ENCODE peak calls at places on chromosomes 3 and 15, in seven cellular contexts. G, T, O, J, B, F and Z are unnamed samples.

GRCh38 chr15:40906947-40907802 is 12.9 kb downstream of the VPS18 start:
- DNase-seq in G (peak; percentile 29), T (no peak), O (no peak), J (peak; percentile 61), B (peak; percentile 88), F (no peak), Z (no peak)

GRCh38 chr3:128807186-128807830 is 72.1 kb upstream of the ACAD9 start:
- DNase-seq in G (no peak), T (no peak), O (no peak), J (no peak), B (no peak), F (no peak), Z (no peak)

GRCh38 chr15:22811640-22812039 is 25.2 kb downstream of the NIPA1 start:
- DNase-seq in G (peak; percentile 59), T (no peak), O (peak; percentile 66), J (no peak), B (no peak), F (no peak), Z (no peak)

GRCh38 chr3:84755860-84756259 is 202.9 kb upstream of the CADM2 start:
- DNase-seq in G (no peak), T (peak; percentile 26), O (no peak), J (no peak), B (no peak), F (no peak), Z (no peak)

GRCh38 chr3:147701195-147701594 is 292.0 kb downstream of the ZIC1 start:
- DNase-seq in G (no peak), T (no peak), O (no peak), J (no peak), B (no peak), F (no peak), Z (no peak)

GRCh38 chr3:188149587-188149986 is 4.4 kb upstream of the LPP start:
- DNase-seq in G (no peak), T (no peak), O (no peak), J (no peak), B (no peak), F (no peak), Z (no peak)

GRCh38 chr15:85168642-85169173 is 187.1 kb downstream of the PDE8A start:
- DNase-seq in G (peak; percentile 77), T (no peak), O (no peak), J (no peak), B (no peak), F (peak; percentile 55), Z (peak; percentile 85)

GRCh38 chr3:194112120-194113106 is 23.5 kb upstream of the HES1 start:
- DNase-seq in G (peak; percentile 92), T (no peak), O (no peak), J (no peak), B (no peak), F (peak; percentile 72), Z (no peak)

GRCh38 chr3:127005864-127006500 is 23.1 kb downstream of the PLXNA1 start:
- DNase-seq in G (peak; percentile 13), T (no peak), O (no peak), J (no peak), B (no peak), F (no peak), Z (no peak)

GRCh38 chr3:134483195-134483890 is 2.4 kb downstream of the ANAPC13 start:
- DNase-seq in G (peak; percentile 65), T (no peak), O (no peak), J (no peak), B (no peak), F (no peak), Z (no peak)

GRCh38 chr3:108462899-108463298 is 47.5 kb downstream of the MYH15 start:
- DNase-seq in G (peak; percentile 31), T (no peak), O (no peak), J (no peak), B (no peak), F (no peak), Z (no peak)

GRCh38 chr3:139198929-139199328 is 144.9 kb upstream of the MRPS22 start:
- DNase-seq in G (peak; percentile 6), T (no peak), O (no peak), J (no peak), B (no peak), F (no peak), Z (peak; percentile 55)

GRCh38 chr3:7875858-7876442 is 625.7 kb upstream of the LMCD1 start:
- DNase-seq in G (no peak), T (no peak), O (no peak), J (no peak), B (no peak), F (no peak), Z (no peak)

GRCh38 chr15:62766599-62766998 is 275.9 kb upstream of the TPM1 start:
- DNase-seq in G (no peak), T (no peak), O (no peak), J (no peak), B (no peak), F (no peak), Z (no peak)
- H3K27ac ChIP-seq in G (no peak overlapping the region), T (no peak overlapping the region), O (no peak overlapping the region), J (no peak overlapping the region), B (no peak overlapping the region), F (no peak overlapping the region), Z (no peak overlapping the region)

GRCh38 chr3:9884555-9885165 is 4.6 kb upstream of the CIDEC start:
- DNase-seq in G (peak; percentile 96), T (no peak), O (no peak), J (peak; percentile 82), B (no peak), F (no peak), Z (no peak)
- TF ChIP-seq CTCF in G (no peak), T (no peak), O (no peak), J (no peak), B (no peak), F (no peak), Z (no peak)

GRCh38 chr15:57356636-57357035 is 19.7 kb upstream of the CGNL1 start:
- DNase-seq in G (peak; percentile 41), T (no peak), O (no peak), J (no peak), B (no peak), F (no peak), Z (no peak)
- H3K4me3 ChIP-seq in G (no peak overlapping the region), T (no peak overlapping the region), O (no peak overlapping the region), J (no peak overlapping the region), B (no peak overlapping the region), F (no peak overlapping the region), Z (no peak overlapping the region)

DNA sequence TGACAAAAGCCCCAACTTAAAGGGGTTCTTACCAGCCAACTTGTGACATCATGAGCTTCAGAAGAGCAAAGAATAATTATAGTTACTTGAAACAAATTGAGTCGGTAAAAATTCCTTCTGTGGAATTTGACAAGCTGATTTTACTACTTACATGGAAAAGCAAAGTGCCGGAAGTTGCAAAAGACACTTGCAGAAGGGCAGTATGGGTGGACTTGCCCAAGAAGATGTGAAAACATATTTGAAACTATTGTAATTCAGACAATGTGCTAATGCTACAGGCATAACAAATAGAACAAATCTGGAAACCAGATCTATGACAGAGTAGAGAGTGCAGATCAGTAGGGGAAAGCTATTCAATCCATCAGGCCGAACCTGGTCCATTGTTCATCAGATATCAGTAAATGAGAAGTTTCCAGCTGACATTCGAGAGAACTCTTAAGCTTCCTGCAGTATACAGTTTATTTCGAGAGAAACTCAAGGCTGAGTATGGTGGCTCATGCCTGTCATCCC is 2.5 kb upstream of the KIF7 start:
- DNase-seq in G (no peak), T (no peak), O (no peak), J (no peak), B (no peak), F (no peak), Z (no peak)
- H3K27ac ChIP-seq in G (no peak overlapping the region), T (no peak overlapping the region), O (no peak overlapping the region), J (no peak overlapping the region), B (no peak overlapping the region), F (no peak overlapping the region), Z (no peak overlapping the region)

DNA sequence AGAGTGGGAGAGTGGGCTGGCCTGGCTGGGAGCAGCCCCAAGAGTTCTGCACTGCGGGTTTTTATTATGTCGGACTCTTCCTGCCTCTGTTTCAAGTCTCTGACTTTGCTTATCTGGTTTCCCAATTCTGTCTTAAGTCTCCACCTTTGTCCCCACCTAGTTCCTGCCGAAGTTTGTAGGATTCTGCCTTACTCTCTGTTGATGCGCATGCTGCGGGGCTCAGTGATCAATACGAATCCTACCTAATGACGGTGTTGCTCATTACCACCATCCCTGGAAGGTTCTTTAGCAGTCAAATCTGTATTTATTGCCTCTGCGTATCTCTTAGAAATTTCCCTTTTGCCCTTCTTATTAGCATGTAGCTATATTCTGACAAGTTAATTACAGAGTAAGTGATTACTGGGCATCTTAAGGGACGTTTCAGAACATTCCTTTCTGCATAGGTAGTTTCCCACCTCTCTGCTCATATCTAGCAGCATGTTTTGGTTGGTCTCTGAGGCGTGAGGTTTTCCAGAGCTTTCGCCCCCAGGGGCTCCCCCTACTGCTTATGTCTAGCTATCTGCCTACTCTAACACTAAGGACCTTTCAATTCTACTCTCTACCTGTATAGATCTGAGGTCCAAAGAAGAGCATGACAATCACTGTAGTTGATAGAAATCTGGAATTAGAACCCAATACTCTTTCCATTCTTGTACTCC is 236.0 kb upstream of the EIF1B start:
- DNase-seq in G (peak; percentile 4), T (no peak), O (no peak), J (no peak), B (no peak), F (no peak), Z (no peak)
- TF ChIP-seq CTCF in G (no peak), T (no peak), O (no peak), J (no peak), B (no peak), F (no peak), Z (no peak)

GRCh38 chr3:159765025-159765859 is 223.4 kb upstream of the IL12A start:
- DNase-seq in G (peak; percentile 99), T (peak; percentile 84), O (peak; percentile 61), J (peak; percentile 90), B (peak; percentile 82), F (peak; percentile 71), Z (no peak)
- H3K4me3 ChIP-seq in G (peak overlapping the region; percentile 75), T (peak overlapping the region; percentile 82), O (peak overlapping the region; percentile 88), J (peak overlapping the region; percentile 63), B (peak overlapping the region; percentile 96), F (peak overlapping the region; percentile 84), Z (peak overlapping the region; percentile 72)